ENCODE peak calls at places on chromosome 15, in five cellular contexts. Y, A, W, Z and Q are unnamed samples.

GRCh38 chr15:80695099-80695910 is at the start of gene ABHD17C:
- DNase-seq in Y (no peak), A (peak), W (peak), Z (no peak), Q (no peak)

GRCh38 chr15:68421798-68422402 is 10.1 kb downstream of the ITGA11 start:
- DNase-seq in Y (no peak), A (no peak), W (no peak), Z (no peak), Q (no peak)

GRCh38 chr15:83510001-83510400 is 62.9 kb downstream of the SH3GL3 start:
- DNase-seq in Y (no peak), A (no peak), W (no peak), Z (no peak), Q (no peak)

GRCh38 chr15:74798388-74799254 is 14.0 kb upstream of the LMAN1L start:
- DNase-seq in Y (no peak), A (no peak), W (no peak), Z (no peak), Q (no peak)

GRCh38 chr15:75454471-75455418 is 3.3 kb upstream of the SIN3A start:
- DNase-seq in Y (peak), A (no peak), W (peak), Z (no peak), Q (no peak)

GRCh38 chr15:97995881-97996603 is 35.5 kb downstream of the ARRDC4 start:
- DNase-seq in Y (no peak), A (no peak), W (no peak), Z (no peak), Q (no peak)

GRCh38 chr15:93865610-93866009 is 365.8 kb upstream of the MCTP2 start:
- DNase-seq in Y (no peak), A (no peak), W (no peak), Z (no peak), Q (no peak)

GRCh38 chr15:45458746-45459403 is 63.7 kb downstream of the SLC30A4 start:
- DNase-seq in Y (no peak), A (peak), W (peak), Z (no peak), Q (peak)

GRCh38 chr15:98043160-98044059 is 82.9 kb downstream of the ARRDC4 start:
- DNase-seq in Y (no peak), A (peak), W (no peak), Z (no peak), Q (no peak)

GRCh38 chr15:80977627-80978036 is 12.0 kb downstream of the MESD start:
- DNase-seq in Y (no peak), A (peak), W (peak), Z (no peak), Q (no peak)

GRCh38 chr15:60575995-60576394 is 97.1 kb upstream of the ICE2 start:
- DNase-seq in Y (no peak), A (peak), W (no peak), Z (no peak), Q (no peak)

GRCh38 chr15:30924353-30924752 is 20.6 kb downstream of the FAN1 start:
- DNase-seq in Y (no peak), A (no peak), W (no peak), Z (no peak), Q (no peak)

GRCh38 chr15:63953524-63953923 is 92.8 kb downstream of the DAPK2 start:
- DNase-seq in Y (no peak), A (no peak), W (no peak), Z (no peak), Q (no peak)

GRCh38 chr15:63947228-63947627 is 99.1 kb downstream of the DAPK2 start:
- DNase-seq in Y (no peak), A (no peak), W (no peak), Z (no peak), Q (no peak)

GRCh38 chr15:63948971-63949370 is 97.3 kb downstream of the DAPK2 start:
- DNase-seq in Y (no peak), A (no peak), W (no peak), Z (no peak), Q (no peak)

GRCh38 chr15:63948436-63948835 is 97.8 kb downstream of the DAPK2 start:
- DNase-seq in Y (no peak), A (no peak), W (no peak), Z (no peak), Q (no peak)

DNA sequence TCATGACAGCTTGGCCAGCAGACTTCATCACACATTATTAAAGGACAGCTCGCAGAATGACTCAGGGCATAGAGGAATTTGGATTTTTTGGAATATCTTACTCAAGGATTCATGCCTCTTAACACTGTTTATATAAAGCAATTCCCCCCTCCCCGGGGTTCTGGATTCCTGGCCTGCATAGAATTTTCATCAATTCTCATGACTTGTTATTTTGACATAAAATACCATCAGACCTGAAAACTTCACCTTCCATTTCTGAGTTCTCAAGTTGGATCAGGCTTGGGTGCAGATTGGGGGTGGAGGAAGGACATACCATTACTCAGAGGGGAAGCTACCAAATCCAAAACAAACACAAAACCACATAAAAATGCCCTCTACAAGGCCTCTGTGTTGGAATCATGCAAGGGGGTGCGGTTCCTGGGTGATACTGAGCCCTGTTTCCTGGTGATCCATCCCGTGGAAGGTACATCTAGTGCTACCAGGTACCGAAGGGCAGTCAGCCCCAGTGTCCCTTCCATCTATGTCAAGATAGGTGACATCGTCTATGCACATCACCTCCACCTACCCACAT is 95.3 kb downstream of the DAPK2 start:
- DNase-seq in Y (no peak), A (no peak), W (no peak), Z (no peak), Q (no peak)
- TF ChIP-seq CEBPB in Y (no peak), A (no peak), W (no peak), Z (no peak), Q (no peak)

DNA sequence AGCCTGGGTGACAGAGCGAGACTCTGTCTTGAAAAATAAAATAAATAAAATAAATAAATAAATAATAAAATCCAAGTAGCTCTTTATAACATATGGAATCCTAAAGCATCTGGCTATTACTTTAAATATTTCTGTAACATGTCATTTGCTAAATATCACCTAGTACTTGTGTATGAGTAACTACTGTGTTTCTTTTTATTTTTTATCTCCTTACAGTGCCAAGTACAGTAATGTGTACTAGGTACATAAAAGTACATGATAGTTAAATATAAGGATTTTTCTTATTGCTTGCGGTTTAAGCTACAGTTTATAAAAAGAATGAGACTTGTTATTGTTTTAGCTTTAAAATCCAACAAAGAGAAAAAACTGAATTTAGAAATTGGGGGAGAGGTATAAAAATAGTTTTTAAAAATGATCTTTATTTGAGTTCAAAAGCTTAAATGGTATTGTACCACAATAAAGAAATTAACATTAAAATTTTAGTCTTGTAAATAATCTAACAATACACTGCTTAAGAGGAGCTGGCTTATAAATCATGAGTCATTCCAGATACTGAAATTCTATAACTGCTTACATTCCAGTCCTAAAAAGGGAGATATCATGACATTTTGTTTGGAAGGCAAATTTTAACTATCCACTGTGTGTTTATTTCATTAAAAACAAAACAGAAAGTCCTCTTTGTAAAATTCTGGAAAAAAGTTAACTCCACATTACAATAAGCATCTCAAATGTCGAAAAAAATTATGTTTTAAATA is 73.1 kb downstream of the FGF7 start:
- DNase-seq in Y (no peak), A (no peak), W (no peak), Z (no peak), Q (no peak)
- TF ChIP-seq SRF in Y (no peak), A (no peak), W (no peak), Z (no peak), Q (no peak)

GRCh38 chr15:52337961-52338535 is 42.4 kb upstream of the MYO5C start:
- DNase-seq in Y (no peak), A (no peak), W (no peak), Z (no peak), Q (no peak)

GRCh38 chr15:52337198-52337853 is 41.7 kb upstream of the MYO5C start:
- DNase-seq in Y (no peak), A (peak), W (no peak), Z (no peak), Q (no peak)

GRCh38 chr15:52334491-52335160 is 39.0 kb upstream of the MYO5C start:
- DNase-seq in Y (no peak), A (no peak), W (no peak), Z (no peak), Q (no peak)

GRCh38 chr15:52338891-52339290 is 43.3 kb upstream of the MYO5C start:
- DNase-seq in Y (no peak), A (no peak), W (no peak), Z (no peak), Q (no peak)

GRCh38 chr15:52336530-52336929 is 40.9 kb upstream of the MYO5C start:
- DNase-seq in Y (no peak), A (no peak), W (no peak), Z (no peak), Q (no peak)
- TF ChIP-seq CEBPB in Y (no peak), A (no peak), W (no peak), Z (no peak), Q (no peak)

DNA sequence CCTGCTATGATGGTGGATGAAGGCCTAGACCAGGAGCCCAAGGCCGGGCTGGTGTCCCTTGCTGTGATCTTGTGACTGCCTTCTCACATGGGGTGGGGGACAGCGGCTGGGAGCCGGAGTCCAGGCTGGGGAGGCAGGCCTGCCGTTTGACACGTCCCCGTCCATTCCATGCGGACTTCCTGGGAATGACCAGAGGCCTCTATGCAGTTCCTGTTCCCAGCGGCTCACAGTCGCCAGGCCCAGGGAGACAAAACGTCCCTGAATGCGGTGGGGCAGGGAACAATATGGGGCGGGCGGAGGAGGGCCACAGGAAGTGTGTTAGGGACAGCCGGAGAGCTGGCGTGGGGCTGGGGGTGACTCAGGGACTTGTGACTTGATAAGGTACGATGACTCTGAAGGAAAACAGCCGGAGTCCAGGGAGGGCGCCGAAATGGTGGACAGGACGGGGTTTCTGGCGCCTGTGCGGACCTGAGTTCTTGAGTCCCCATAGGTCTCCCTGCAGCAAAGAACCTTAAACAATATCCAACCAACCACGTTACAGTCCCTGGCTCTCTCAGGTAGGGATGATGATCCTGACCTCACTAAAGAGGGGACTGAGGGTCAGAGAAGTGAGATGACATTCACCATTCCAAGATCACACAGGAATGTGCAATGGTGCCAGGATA is 40.5 kb upstream of the SMAD6 start:
- DNase-seq in Y (no peak), A (no peak), W (peak), Z (no peak), Q (no peak)
- TF ChIP-seq SRF in Y (no peak), A (no peak), W (peak), Z (no peak), Q (no peak)

GRCh38 chr15:55796321-55796965 is 53.5 kb upstream of the PRTG start:
- DNase-seq in Y (no peak), A (no peak), W (no peak), Z (no peak), Q (no peak)
- TF ChIP-seq CEBPB in Y (no peak), A (no peak), W (no peak), Z (no peak), Q (no peak)

GRCh38 chr15:71742964-71743363 is 67.4 kb upstream of the NR2E3 start:
- DNase-seq in Y (no peak), A (no peak), W (no peak), Z (no peak), Q (no peak)
- TF ChIP-seq SRF in Y (no peak), A (no peak), W (no peak), Z (no peak), Q (no peak)

DNA sequence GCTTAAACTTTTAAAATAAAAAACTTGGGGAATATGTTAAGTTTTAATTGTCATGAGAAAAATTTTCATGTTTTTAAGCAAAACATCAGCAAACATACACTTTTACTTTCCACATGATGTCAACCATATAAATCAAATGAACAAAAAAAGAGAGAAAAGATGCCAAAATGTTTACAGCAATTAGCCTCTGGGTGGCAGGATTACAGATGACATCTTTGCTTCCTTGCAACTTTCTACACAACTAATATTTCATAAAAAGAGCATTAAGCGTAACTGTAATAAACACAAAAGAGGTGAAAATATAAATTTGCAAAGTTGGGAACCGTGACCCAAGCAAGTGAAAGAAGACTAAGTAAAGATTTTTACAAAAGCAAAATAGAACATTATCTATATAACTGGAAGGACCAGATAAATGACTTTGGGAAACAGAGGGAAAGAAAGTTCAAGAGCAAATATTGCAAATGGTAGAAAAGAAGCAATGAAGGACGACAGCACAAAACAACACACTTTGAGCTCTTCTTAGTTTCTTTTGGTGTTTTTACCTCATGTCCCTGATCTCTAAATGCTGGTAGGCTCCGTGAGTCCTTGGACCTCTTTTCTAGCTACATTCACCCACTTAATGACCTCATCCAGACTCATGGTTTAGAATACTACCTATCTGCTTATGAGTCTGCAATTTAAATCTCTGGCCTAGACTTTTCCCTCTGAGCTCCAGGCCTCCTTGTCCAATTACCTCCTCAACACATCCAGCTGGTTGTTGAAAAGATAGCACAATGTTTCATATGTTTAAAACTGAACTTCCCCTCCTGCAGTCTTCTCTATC is 9.4 kb downstream of the TP53BP1 start:
- DNase-seq in Y (no peak), A (no peak), W (no peak), Z (no peak), Q (no peak)
- TF ChIP-seq CEBPB in Y (no peak), A (no peak), W (no peak), Z (no peak), Q (no peak)

GRCh38 chr15:35557544-35557943 is 11.6 kb upstream of the DPH6 start:
- DNase-seq in Y (peak), A (peak), W (peak), Z (no peak), Q (no peak)
- TF ChIP-seq SRF in Y (peak), A (no peak), W (no peak), Z (no peak), Q (no peak)

DNA sequence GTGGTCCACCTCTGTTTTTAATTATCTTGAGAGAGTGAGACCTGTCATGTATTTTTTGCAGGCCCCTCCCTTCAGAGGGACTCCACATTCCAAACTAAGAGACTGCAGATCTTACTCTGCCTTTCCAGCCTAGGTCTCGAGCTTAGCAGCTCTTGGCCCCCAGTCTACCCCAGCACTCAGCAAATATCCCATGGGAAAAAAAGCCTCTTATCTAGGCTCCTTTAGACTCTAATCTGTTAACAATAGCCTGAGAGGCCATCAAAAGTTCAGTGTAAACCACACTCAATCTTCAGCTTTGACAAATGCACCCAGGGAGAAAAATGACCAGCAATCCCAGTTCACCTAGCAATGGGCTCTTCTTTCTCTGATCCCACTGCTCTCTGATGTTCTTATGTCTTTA is 8.6 kb upstream of the BLM start:
- DNase-seq in Y (no peak), A (no peak), W (no peak), Z (no peak), Q (no peak)
- TF ChIP-seq CEBPB in Y (no peak), A (no peak), W (no peak), Z (no peak), Q (no peak)